ENCODE peak calls at places on chromosomes 2 and 18, in four cellular contexts. K, S, C and Z are unnamed samples.

GRCh38 chr18:24127735-24128134 is 11.1 kb upstream of the CABYR start:
- DNase-seq in S (no peak), K (no peak), C (no peak), Z (no peak)

GRCh38 chr2:7083580-7084509 is 166.6 kb downstream of the RNF144A start:
- DNase-seq in C (no peak), S (no peak), K (no peak), Z (no peak)

GRCh38 chr2:96509114-96509846 is 4.1 kb upstream of the NEURL3 start:
- DNase-seq in C (peak), K (no peak), S (peak), Z (peak)

GRCh38 chr2:54388093-54388492 is 68.0 kb upstream of the SPTBN1 start:
- DNase-seq in S (no peak), K (no peak), C (no peak), Z (no peak)

GRCh38 chr2:201118957-201119848 is 3.2 kb downstream of the CFLAR start:
- DNase-seq in K (no peak), S (no peak), C (peak), Z (no peak)

GRCh38 chr2:45275806-45276205 is 266.6 kb upstream of the SIX2 start:
- DNase-seq in K (no peak), S (no peak), C (no peak), Z (no peak)

GRCh38 chr2:152594792-152595191 is 122.5 kb downstream of the PRPF40A start:
- DNase-seq in K (no peak), C (no peak), S (peak), Z (no peak)

GRCh38 chr2:23561088-23561487 is 176.1 kb downstream of the KLHL29 start:
- DNase-seq in K (no peak), S (peak), C (no peak), Z (peak)

GRCh38 chr18:40088130-40088529 is 1866.9 kb upstream of the PIK3C3 start:
- DNase-seq in C (no peak), K (no peak), S (no peak), Z (no peak)

GRCh38 chr2:2640371-2640770 is 309.3 kb upstream of the MYT1L start:
- DNase-seq in C (no peak), S (no peak), K (no peak), Z (no peak)

GRCh38 chr2:166372046-166372445 is 3.7 kb downstream of the SCN9A start:
- DNase-seq in S (no peak), C (no peak), K (no peak), Z (no peak)

GRCh38 chr2:45962522-45962921 is 311.0 kb downstream of the PRKCE start:
- DNase-seq in C (no peak), K (no peak), S (peak), Z (peak)